ENCODE peak calls at places on chromosomes 3 and 15, in nine cellular contexts. M is endodermal cell; L is CD8-positive, alpha-beta T cell; K is HL-60; E is fibroblast of pulmonary artery; A is AG10803; X is gastrocnemius medialis; Q is pancreas; P is IMR-90. W is an unnamed sample.

GRCh38 chr3:17057316-17057715 is 172.6 kb downstream of the PLCL2 start:
- DNase-seq in M (no peak), L (no peak), K (no peak), E (peak), A (peak), X (no peak), Q (no peak), P (peak), W (no peak)

GRCh38 chr3:126036056-126036549 is 47.8 kb downstream of the SLC41A3 start:
- DNase-seq in M (no peak), L (no peak), K (no peak), E (no peak), A (no peak), X (no peak), Q (no peak), P (no peak), W (no peak)

GRCh38 chr3:112132975-112133448 is at the start of gene GCSAM:
- DNase-seq in M (no peak), L (peak), K (peak), E (no peak), A (no peak), X (peak), Q (no peak), P (no peak), W (no peak)

GRCh38 chr3:77475545-77475944 is 435.6 kb downstream of the ROBO2 start:
- DNase-seq in M (no peak), L (no peak), K (no peak), E (no peak), A (no peak), X (no peak), Q (no peak), P (no peak), W (no peak)

GRCh38 chr15:98875309-98875708 is 132.3 kb downstream of the PGPEP1L start:
- DNase-seq in M (no peak), L (no peak), K (peak), E (no peak), A (peak), X (no peak), Q (no peak), P (peak), W (no peak)

GRCh38 chr3:157056035-157056434 is 103.9 kb downstream of the CCNL1 start:
- DNase-seq in M (no peak), L (no peak), K (no peak), E (no peak), A (no peak), X (no peak), Q (no peak), P (no peak), W (no peak)

GRCh38 chr15:78259232-78259631 is 5.1 kb upstream of the DNAJA4 start:
- DNase-seq in M (no peak), L (no peak), K (no peak), E (no peak), A (no peak), X (no peak), Q (no peak), P (no peak), W (no peak)

GRCh38 chr3:53570709-53571108 is 76.3 kb downstream of the CACNA1D start:
- DNase-seq in M (peak), L (no peak), K (no peak), E (no peak), A (no peak), X (no peak), Q (no peak), P (peak), W (no peak)

GRCh38 chr3:8651418-8652322 is 7.1 kb upstream of the SSUH2 start:
- DNase-seq in M (no peak), L (no peak), K (no peak), E (no peak), A (no peak), X (no peak), Q (peak), P (no peak), W (no peak)

GRCh38 chr3:168395551-168395950 is 299.8 kb upstream of the GOLIM4 start:
- DNase-seq in M (no peak), L (no peak), K (no peak), E (no peak), A (peak), X (no peak), Q (no peak), P (no peak), W (no peak)

GRCh38 chr15:31236184-31237041 is 90.2 kb upstream of the KLF13 start:
- DNase-seq in M (no peak), L (no peak), K (no peak), E (peak), A (peak), X (peak), Q (peak), P (peak), W (no peak)

GRCh38 chr3:79490165-79491028 is 277.4 kb downstream of the ROBO1 start:
- DNase-seq in M (peak), L (no peak), K (no peak), E (peak), A (peak), X (peak), Q (no peak), P (peak), W (peak)

GRCh38 chr3:129005526-129006303 is 4.6 kb downstream of the EFCC1 start:
- DNase-seq in M (no peak), L (no peak), K (peak), E (peak), A (peak), X (no peak), Q (no peak), P (peak), W (peak)

GRCh38 chr3:129838086-129838485 is 55.4 kb downstream of the TMCC1 start:
- DNase-seq in M (peak), L (no peak), K (no peak), E (no peak), A (no peak), X (no peak), Q (no peak), P (no peak), W (no peak)

GRCh38 chr3:23075478-23075877 is 127.6 kb upstream of the UBE2E2 start:
- DNase-seq in M (no peak), L (no peak), K (no peak), E (peak), A (peak), X (no peak), Q (no peak), P (peak), W (no peak)

GRCh38 chr15:68586274-68586961 is 7.6 kb downstream of the CORO2B start:
- DNase-seq in M (no peak), L (no peak), K (no peak), E (peak), A (peak), X (no peak), Q (no peak), P (peak), W (no peak)

GRCh38 chr3:82157952-82158351 is 396.5 kb upstream of the GBE1 start:
- DNase-seq in M (no peak), L (no peak), K (no peak), E (peak), A (peak), X (no peak), Q (no peak), P (peak), W (no peak)

GRCh38 chr3:146640955-146641867 is 36.1 kb upstream of the PLSCR5 start:
- DNase-seq in M (peak), L (no peak), K (peak), E (peak), A (peak), X (no peak), Q (no peak), P (peak), W (no peak)

GRCh38 chr15:31740203-31740602 is 290.1 kb upstream of the CHRNA7 start:
- DNase-seq in M (peak), L (no peak), K (no peak), E (no peak), A (no peak), X (no peak), Q (no peak), P (no peak), W (no peak)

GRCh38 chr3:132721479-132722164 is 587 bp downstream of the NPHP3 start:
- DNase-seq in M (peak), L (no peak), K (peak), E (peak), A (peak), X (peak), Q (peak), P (peak), W (peak)

GRCh38 chr3:143302638-143303171 is 183.1 kb downstream of the CHST2 start:
- DNase-seq in M (peak), L (no peak), K (no peak), E (peak), A (peak), X (no peak), Q (no peak), P (peak), W (no peak)

GRCh38 chr3:59133350-59133749 is 83.5 kb upstream of the CFAP20DC start:
- DNase-seq in M (no peak), L (no peak), K (no peak), E (no peak), A (peak), X (no peak), Q (no peak), P (peak), W (no peak)

GRCh38 chr3:164393171-164393570 is 685.1 kb downstream of the SI start:
- DNase-seq in M (no peak), L (no peak), K (no peak), E (no peak), A (no peak), X (no peak), Q (no peak), P (no peak), W (no peak)
- TF ChIP-seq CTCF in M (peak), L (no peak), K (no peak), E (no peak), A (no peak), X (no peak), Q (no peak), P (no peak), W (no peak)

DNA sequence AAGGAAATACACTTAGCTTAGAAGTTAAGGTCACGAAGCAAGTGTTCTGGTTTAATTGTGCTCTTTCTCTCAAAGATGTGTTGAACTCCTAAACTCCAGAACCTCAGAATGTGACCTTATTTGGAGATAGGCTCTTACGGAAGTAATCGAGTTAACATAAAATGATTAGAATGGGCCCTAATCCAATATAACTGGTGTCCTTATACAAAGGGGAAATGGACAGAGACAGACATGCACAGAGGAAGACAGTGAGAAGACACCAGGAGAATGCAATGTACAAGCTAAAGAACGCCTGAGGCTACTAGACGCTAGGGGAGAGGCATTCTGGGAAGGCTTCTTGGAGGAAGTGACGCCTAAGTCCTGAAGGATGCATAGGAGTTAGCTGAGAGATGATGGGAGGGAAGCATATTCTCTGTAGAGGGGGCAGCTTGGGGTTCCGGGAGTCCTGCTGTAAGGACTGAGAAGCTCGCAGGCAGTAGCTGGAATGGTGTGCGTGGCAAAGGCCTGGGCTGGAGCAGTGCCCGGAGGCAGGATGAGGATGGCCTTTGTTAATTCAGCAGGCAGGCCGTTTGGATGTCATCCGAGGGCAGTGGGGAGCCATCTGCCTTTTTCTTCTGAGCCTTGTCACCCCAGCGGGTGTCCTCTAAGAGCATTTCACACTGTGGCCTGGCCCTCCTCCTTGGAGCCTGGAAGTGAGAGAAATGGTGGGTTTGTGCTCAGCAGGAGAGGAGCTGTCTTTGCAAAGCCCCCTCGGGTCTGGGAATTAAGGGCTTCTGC is 513.4 kb downstream of the SHQ1 start:
- DNase-seq in M (peak), L (no peak), K (no peak), E (no peak), A (no peak), X (no peak), Q (no peak), P (no peak), W (no peak)
- H3K4me3 ChIP-seq in M (no peak), L (no peak), K (no peak), E (no peak), A (no peak), X (no peak), Q (no peak), P (no peak), W (no peak)

GRCh38 chr3:25556504-25556903 is 108.2 kb downstream of the TOP2B start:
- DNase-seq in M (no peak), L (no peak), K (no peak), E (no peak), A (peak), X (no peak), Q (no peak), P (no peak), W (no peak)
- TF ChIP-seq CTCF in M (peak), L (no peak), K (no peak), E (no peak), A (no peak), X (no peak), Q (no peak), P (peak), W (no peak)

DNA sequence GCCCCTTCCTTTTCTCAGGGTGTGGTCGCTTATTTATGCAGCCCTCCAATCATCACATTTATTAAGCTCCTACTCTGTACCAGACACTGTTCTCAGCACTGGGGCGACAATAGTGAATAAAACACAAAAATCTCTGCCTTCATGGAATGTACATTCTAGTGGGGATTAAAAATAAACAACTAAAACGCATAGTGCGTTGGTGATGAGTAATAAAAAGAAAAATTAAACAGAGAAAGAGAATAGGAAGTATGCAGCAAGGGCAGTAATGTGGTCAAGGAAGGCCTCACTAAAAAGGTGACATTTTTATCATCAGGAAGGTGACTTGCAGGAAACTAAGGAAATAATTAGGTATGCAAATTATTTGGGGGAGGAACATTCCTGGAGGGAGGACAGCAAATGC is 5.1 kb downstream of the SLC51B start:
- DNase-seq in M (no peak), L (no peak), K (no peak), E (no peak), A (no peak), X (no peak), Q (no peak), P (peak), W (no peak)
- H3K4me3 ChIP-seq in M (no peak), L (no peak), K (no peak), E (no peak), A (no peak), X (no peak), Q (no peak), P (no peak), W (no peak)

GRCh38 chr3:4493008-4493930 is at the start of gene ITPR1:
- DNase-seq in M (peak), L (peak), K (peak), E (peak), A (peak), X (peak), Q (peak), P (peak), W (peak)

GRCh38 chr3:4491873-4492239 is 1.3 kb upstream of the ITPR1 start:
- DNase-seq in M (no peak), L (no peak), K (no peak), E (no peak), A (no peak), X (no peak), Q (no peak), P (no peak), W (no peak)

GRCh38 chr3:4493931-4494806 is 1.0 kb downstream of the ITPR1 start:
- DNase-seq in M (peak), L (no peak), K (peak), E (peak), A (peak), X (no peak), Q (no peak), P (peak), W (no peak)

GRCh38 chr3:4494807-4495200 is 1.7 kb downstream of the ITPR1 start:
- DNase-seq in M (no peak), L (no peak), K (no peak), E (no peak), A (no peak), X (no peak), Q (no peak), P (no peak), W (no peak)

GRCh38 chr3:4492240-4493007 is 724 bp upstream of the ITPR1 start:
- DNase-seq in M (peak), L (peak), K (peak), E (peak), A (peak), X (peak), Q (peak), P (peak), W (peak)
- TF ChIP-seq CTCF in M (peak), L (no peak), K (no peak), E (no peak), A (no peak), X (no peak), Q (no peak), P (no peak), W (peak)

DNA sequence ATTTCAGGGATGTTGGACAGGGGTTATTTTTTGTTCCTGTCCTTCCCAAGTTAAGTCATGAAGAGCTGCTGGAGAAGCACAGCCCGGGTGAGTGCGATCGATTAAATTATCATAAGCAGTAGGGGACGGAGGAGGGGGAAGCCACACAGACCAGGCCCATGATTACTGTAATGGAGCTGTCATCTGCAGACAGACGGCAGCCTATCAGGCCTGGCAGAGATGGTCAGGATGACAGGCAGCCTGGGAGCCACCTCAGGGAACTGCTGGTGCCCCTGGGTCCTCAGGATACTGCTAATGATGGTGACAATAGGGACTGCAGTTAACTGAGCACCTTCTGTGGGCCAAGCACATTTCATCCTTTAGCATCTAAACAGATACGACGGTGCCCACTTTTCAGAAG is 147.7 kb downstream of the RAB11A start:
- DNase-seq in M (no peak), L (no peak), K (no peak), E (no peak), A (no peak), X (no peak), Q (no peak), P (no peak), W (no peak)
- H3K4me3 ChIP-seq in M (no peak), L (no peak), K (no peak), E (no peak), A (no peak), X (no peak), Q (no peak), P (no peak), W (no peak)

GRCh38 chr3:165343185-165343584 is 147.0 kb upstream of the SLITRK3 start:
- DNase-seq in M (no peak), L (no peak), K (no peak), E (no peak), A (no peak), X (no peak), Q (no peak), P (no peak), W (no peak)

GRCh38 chr3:165336786-165337185 is 140.6 kb upstream of the SLITRK3 start:
- DNase-seq in M (no peak), L (no peak), K (no peak), E (peak), A (no peak), X (no peak), Q (no peak), P (no peak), W (no peak)

DNA sequence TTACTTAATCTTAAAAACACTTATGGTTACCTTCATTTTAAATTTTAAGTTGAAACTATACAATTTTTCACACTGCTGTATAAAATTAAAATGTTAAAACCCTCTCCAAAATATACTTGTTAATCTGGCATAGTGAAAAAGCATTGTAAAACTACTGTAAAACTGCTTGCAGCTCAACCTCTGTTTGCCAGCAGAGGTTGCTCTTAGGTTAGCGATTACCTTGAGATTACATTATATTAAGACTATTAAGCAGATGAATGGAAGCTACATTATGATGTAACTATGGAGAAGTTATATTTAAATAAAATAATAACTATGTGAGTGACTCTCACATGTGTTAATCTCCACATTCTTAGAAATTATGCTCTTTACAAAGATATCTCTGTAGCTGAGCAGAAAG is 143.6 kb upstream of the SLITRK3 start:
- DNase-seq in M (no peak), L (no peak), K (no peak), E (peak), A (no peak), X (no peak), Q (no peak), P (peak), W (peak)
- TF ChIP-seq CTCF in M (peak), L (no peak), K (no peak), E (peak), A (no peak), X (no peak), Q (no peak), P (no peak), W (peak)

GRCh38 chr15:73800662-73801345 is 47.7 kb upstream of the INSYN1 start:
- DNase-seq in M (no peak), L (no peak), K (no peak), E (peak), A (peak), X (peak), Q (no peak), P (peak), W (no peak)
- H3K4me3 ChIP-seq in M (no peak), L (no peak), K (no peak), E (no peak), A (no peak), X (no peak), Q (no peak), P (no peak), W (no peak)

DNA sequence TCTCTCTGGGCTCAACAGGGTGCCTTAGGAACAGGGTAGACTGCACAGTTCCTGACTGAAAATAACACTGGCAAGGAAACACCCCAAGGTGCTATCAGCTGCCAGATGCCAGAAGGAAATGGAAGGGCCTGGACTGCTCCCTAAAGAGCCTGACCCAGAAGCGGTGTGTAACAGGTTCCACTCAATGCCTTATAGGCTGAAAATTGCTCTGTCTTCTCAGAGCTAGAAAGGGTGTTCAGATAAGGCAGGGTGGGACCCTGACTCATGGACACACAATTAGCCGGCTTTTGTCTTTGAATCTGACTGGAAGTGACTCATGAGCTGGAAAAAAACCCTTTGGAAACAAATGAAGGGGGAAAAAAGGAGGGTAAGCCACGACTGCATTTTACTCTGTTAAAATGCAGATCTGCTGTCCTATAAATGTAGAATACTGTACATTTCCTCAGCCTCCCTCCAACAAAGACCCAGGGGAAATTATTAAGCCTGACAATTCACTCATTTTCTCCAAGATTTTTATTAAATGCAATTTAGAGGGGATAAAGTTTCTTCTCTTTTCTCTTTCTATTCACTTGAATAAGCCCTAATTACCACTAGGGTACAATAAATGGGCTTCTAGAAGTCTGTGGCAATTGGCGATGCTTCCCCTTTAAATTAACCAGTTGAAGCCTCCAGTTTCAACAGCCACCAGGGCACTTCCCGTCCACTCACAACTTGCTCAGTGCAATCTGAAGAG is 160.2 kb upstream of the TBL1XR1 start:
- DNase-seq in M (peak), L (no peak), K (peak), E (peak), A (peak), X (no peak), Q (no peak), P (peak), W (no peak)
- TF ChIP-seq CTCF in M (peak), L (no peak), K (no peak), E (peak), A (no peak), X (no peak), Q (no peak), P (no peak), W (no peak)